ENCODE peak calls at places on chromosome 18, in five cellular contexts. T, F, Y, D and Q are unnamed samples.

GRCh38 chr18:9239708-9240107 is 94.9 kb upstream of the TWSG1 start:
- DNase-seq in T (no peak), F (no peak), Y (no peak), D (no peak), Q (no peak)

GRCh38 chr18:2448565-2449151 is 122.6 kb downstream of the METTL4 start:
- DNase-seq in T (no peak), F (no peak), Y (no peak), D (no peak), Q (no peak)

GRCh38 chr18:37400832-37401231 is 164.8 kb downstream of the CELF4 start:
- DNase-seq in T (no peak), F (no peak), Y (no peak), D (no peak), Q (no peak)

GRCh38 chr18:44741070-44741469 is 60.4 kb downstream of the SETBP1 start:
- DNase-seq in T (no peak), F (no peak), Y (no peak), D (no peak), Q (no peak)

GRCh38 chr18:67010916-67011315 is 407.0 kb upstream of the CDH19 start:
- DNase-seq in T (no peak), F (peak), Y (no peak), D (no peak), Q (no peak)

GRCh38 chr18:2826581-2826980 is 20.2 kb upstream of the EMILIN2 start:
- DNase-seq in T (no peak), F (no peak), Y (no peak), D (no peak), Q (no peak)

GRCh38 chr18:12420831-12421421 is 13.2 kb downstream of the PRELID3A start:
- DNase-seq in T (peak), F (no peak), Y (no peak), D (no peak), Q (peak)

GRCh38 chr18:48002933-48003365 is 72.5 kb upstream of the SMAD2 start:
- DNase-seq in T (no peak), F (peak), Y (no peak), D (peak), Q (no peak)

GRCh38 chr18:32877371-32877770 is 104.5 kb upstream of the KLHL14 start:
- DNase-seq in T (no peak), F (no peak), Y (no peak), D (no peak), Q (no peak)

GRCh38 chr18:13612111-13612997 is 114.0 kb downstream of the FAM210A start:
- DNase-seq in T (no peak), F (no peak), Y (no peak), D (peak), Q (peak)

GRCh38 chr18:41038071-41038470 is 917.0 kb upstream of the PIK3C3 start:
- DNase-seq in T (no peak), F (no peak), Y (no peak), D (no peak), Q (no peak)

GRCh38 chr18:4806342-4806741 is 351.2 kb upstream of the DLGAP1 start:
- DNase-seq in T (no peak), F (no peak), Y (no peak), D (no peak), Q (no peak)

GRCh38 chr18:57446322-57446721 is 11.1 kb downstream of the ONECUT2 start:
- DNase-seq in T (peak), F (no peak), Y (no peak), D (no peak), Q (peak)

GRCh38 chr18:3207565-3207964 is 12.2 kb downstream of the MYOM1 start:
- DNase-seq in T (peak), F (peak), Y (no peak), D (no peak), Q (no peak)

GRCh38 chr18:45854036-45854586 is 28.6 kb downstream of the SIGLEC15 start:
- DNase-seq in T (no peak), F (no peak), Y (no peak), D (no peak), Q (no peak)

GRCh38 chr18:39667905-39668304 is 2102.3 kb upstream of the CELF4 start:
- DNase-seq in T (no peak), F (no peak), Y (no peak), D (no peak), Q (no peak)

GRCh38 chr18:48629730-48630324 is 91.0 kb downstream of the CTIF start:
- DNase-seq in T (peak), F (peak), Y (no peak), D (no peak), Q (no peak)

GRCh38 chr18:24189007-24189528 is 50.2 kb downstream of the CABYR start:
- DNase-seq in T (no peak), F (no peak), Y (no peak), D (no peak), Q (peak)

GRCh38 chr18:44759925-44760342 is 79.2 kb downstream of the SETBP1 start:
- DNase-seq in T (no peak), F (no peak), Y (no peak), D (no peak), Q (no peak)

GRCh38 chr18:11488175-11488574 is 121.2 kb upstream of the SLC35G4 start:
- DNase-seq in T (no peak), F (peak), Y (no peak), D (no peak), Q (no peak)

GRCh38 chr18:59140287-59140885 is 702 bp downstream of the SEC11C start:
- DNase-seq in T (peak), F (peak), Y (no peak), D (peak), Q (no peak)

GRCh38 chr18:10421859-10422258 is 32.6 kb upstream of the APCDD1 start:
- DNase-seq in T (no peak), F (no peak), Y (no peak), D (no peak), Q (no peak)

GRCh38 chr18:31819106-31819924 is 58.6 kb upstream of the SLC25A52 start:
- DNase-seq in T (peak), F (peak), Y (no peak), D (peak), Q (peak)

GRCh38 chr18:4068552-4069158 is 386.5 kb downstream of the DLGAP1 start:
- DNase-seq in T (peak), F (peak), Y (no peak), D (peak), Q (peak)

GRCh38 chr18:3148930-3149535 is 70.7 kb downstream of the MYOM1 start:
- DNase-seq in T (no peak), F (peak), Y (no peak), D (no peak), Q (no peak)

GRCh38 chr18:9827856-9828793 is 57.6 kb upstream of the TXNDC2 start:
- DNase-seq in T (no peak), F (peak), Y (no peak), D (peak), Q (no peak)

GRCh38 chr18:77763530-77763929 is 513.9 kb downstream of the GALR1 start:
- DNase-seq in T (no peak), F (no peak), Y (no peak), D (no peak), Q (no peak)

GRCh38 chr18:77762632-77763031 is 513.0 kb downstream of the GALR1 start:
- DNase-seq in T (no peak), F (no peak), Y (no peak), D (no peak), Q (no peak)

GRCh38 chr18:77766421-77766820 is 516.8 kb downstream of the GALR1 start:
- DNase-seq in T (no peak), F (no peak), Y (no peak), D (no peak), Q (no peak)

GRCh38 chr18:77761332-77761731 is 511.7 kb downstream of the GALR1 start:
- DNase-seq in T (no peak), F (no peak), Y (no peak), D (no peak), Q (no peak)

DNA sequence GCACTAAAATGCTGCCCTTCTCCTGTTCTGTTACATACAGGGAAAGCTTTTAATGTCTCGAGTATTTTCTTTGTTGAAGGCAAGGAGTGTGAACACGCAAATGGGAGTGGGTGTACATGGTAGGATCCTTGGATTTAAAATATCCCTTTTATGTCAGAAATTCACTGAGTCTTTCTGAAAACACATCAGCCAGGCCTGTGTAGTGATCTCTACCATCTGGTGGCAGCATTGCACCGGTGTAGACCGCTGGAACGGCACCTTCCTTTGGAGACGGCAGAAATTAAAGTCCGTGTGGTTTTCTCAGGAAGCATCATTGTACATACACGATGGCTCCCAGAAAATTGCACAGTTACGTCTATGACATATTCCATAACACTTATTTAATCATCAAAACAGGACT is 515.8 kb downstream of the GALR1 start:
- DNase-seq in T (peak), F (peak), Y (no peak), D (no peak), Q (no peak)
- TF ChIP-seq CTCF in T (peak), F (peak), Y (no peak), D (no peak), Q (no peak)

DNA sequence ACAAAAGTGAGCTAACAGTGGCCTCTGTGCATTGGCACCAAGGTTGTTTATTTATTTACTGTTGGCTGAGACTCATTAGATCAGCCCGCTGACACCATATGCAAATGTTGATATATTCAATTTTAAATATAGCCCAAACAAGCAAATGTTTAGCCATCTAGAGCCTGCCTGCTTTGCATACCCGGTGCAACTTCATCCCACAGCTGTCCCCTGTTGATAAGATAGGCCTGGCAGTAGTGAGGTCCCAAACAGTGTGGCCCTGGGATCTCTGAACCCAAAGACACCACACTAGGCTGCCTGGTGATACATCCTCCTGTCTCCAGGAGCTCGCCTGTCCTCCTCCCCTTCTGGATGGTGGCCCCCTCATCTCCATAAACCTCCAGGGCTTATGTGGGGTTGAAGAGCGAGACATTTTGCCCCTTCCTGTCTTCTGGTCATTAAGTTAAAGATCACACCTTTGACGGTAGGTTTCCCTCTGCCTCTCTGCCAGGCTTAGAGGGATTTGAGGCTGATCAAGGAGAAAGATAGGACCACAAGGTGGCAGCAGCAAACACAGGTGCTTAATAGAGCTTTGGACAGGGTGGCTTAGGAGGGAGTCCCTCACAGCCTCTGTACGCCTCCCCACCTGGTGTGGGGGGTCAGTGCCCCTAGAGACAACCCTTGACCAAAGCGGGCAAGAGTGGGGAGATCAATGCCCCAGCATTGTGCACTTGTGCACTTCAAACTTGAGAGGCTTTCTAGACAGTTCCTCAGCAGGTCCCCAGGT is 23.7 kb upstream of the MYO5B start:
- DNase-seq in T (peak), F (no peak), Y (no peak), D (peak), Q (peak)
- TF ChIP-seq CTCF in T (peak), F (peak), Y (no peak), D (peak), Q (peak)

DNA sequence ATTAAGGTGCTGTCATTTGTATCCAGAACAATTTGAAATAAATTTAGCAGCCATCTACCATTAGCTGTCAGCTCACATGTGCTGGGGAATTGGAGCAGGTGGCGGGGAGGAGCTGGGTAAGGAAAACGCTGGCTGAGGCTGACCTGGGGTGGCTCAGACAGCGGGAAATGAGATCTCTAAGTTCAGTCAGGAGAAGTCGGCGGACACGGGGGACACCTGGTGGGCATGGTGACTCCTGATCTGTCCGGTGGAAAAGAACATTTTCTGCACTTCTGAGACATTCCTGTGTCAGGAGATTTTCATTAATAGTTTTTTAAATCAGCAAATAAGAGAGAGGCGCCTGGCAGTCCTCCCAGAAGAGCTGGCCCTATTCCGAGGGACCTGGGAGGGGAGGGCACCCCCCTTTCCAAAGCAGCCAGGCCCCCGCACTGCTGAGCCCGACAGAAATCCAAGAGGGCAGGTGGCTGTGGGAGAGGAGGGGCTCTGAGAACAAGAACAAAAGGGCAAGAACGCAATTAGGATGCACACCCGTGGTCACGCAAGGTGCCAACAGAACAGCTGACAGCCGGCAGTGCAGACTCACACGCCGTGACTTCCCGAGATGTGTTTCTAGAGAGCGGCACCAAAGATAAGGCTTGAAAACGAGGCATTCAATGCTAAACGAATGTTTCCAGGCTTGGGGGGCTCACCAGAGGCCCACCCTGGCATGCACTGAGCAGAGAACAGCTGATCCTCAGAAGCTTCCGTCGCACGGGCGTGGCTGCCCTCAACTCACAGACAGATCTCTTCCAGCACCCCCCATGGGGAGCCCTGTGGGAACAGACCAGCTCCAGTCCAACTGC is 26.4 kb downstream of the SLC66A2 start:
- DNase-seq in T (no peak), F (no peak), Y (peak), D (peak), Q (no peak)
- TF ChIP-seq CTCF in T (no peak), F (no peak), Y (no peak), D (no peak), Q (no peak)

GRCh38 chr18:50817898-50818250 is 1.9 kb downstream of the MRO start:
- DNase-seq in T (no peak), F (no peak), Y (no peak), D (no peak), Q (no peak)
- TF ChIP-seq CTCF in T (no peak), F (no peak), Y (no peak), D (no peak), Q (no peak)